ENCODE peak calls at places on chromosomes 13 and 19, in four cellular contexts. O is SJCRH30; N is stimulated activated CD8-positive, alpha-beta memory T cell treated with anti-CD3 and anti-CD28 coated beads, Interleukin-15, amount 100 ng/mL, for 24 hours; X is mesendoderm. I is an unnamed sample.

GRCh38 chr13:59088716-59089115 is 1075.0 kb downstream of the DIAPH3 start:
- DNase-seq in O (no peak), N (no peak), X (no peak), I (no peak)

GRCh38 chr19:55390461-55390880 is 4.7 kb downstream of the RPL28 start:
- DNase-seq in O (no peak), N (no peak), X (peak), I (no peak)

GRCh38 chr13:103386341-103386740 is 320.1 kb upstream of the SLC10A2 start:
- DNase-seq in O (peak), N (no peak), X (peak), I (no peak)

GRCh38 chr19:48900477-48901452 is 653 bp downstream of the NUCB1 start:
- DNase-seq in O (no peak), N (no peak), X (peak), I (no peak)

GRCh38 chr13:103521532-103521931 is 455.3 kb upstream of the SLC10A2 start:
- DNase-seq in O (no peak), N (no peak), X (no peak), I (no peak)

GRCh38 chr19:45138303-45138751 is 22.5 kb downstream of the NKPD1 start:
- DNase-seq in O (no peak), N (no peak), X (no peak), I (no peak)

GRCh38 chr13:109687559-109688448 is 98.6 kb downstream of the IRS2 start:
- DNase-seq in O (no peak), N (no peak), X (no peak), I (no peak)

GRCh38 chr13:43805071-43805468 is 18.3 kb upstream of the ENOX1 start:
- DNase-seq in O (peak), N (no peak), X (peak), I (no peak)

GRCh38 chr19:6271721-6272410 is 7.9 kb downstream of the MLLT1 start:
- DNase-seq in O (no peak), N (no peak), X (peak), I (peak)

GRCh38 chr19:15730538-15730937 is 2.7 kb downstream of the OR10H2 start:
- DNase-seq in O (no peak), N (no peak), X (no peak), I (no peak)

GRCh38 chr13:34152409-34152808 is 334.5 kb downstream of the RFC3 start:
- DNase-seq in O (no peak), N (no peak), X (no peak), I (no peak)

GRCh38 chr19:658916-659839 is 3.8 kb downstream of the RNF126 start:
- DNase-seq in O (no peak), N (no peak), X (no peak), I (peak)

GRCh38 chr13:53758946-53759345 is 730.3 kb downstream of the OLFM4 start:
- DNase-seq in O (no peak), N (no peak), X (no peak), I (no peak)

GRCh38 chr13:102726430-102726829 is 31.6 kb upstream of the METTL21C start:
- DNase-seq in O (no peak), N (no peak), X (no peak), I (no peak)

GRCh38 chr19:5934779-5935472 is 20.9 kb downstream of the CAPS start:
- DNase-seq in O (no peak), N (no peak), X (no peak), I (no peak)

GRCh38 chr13:73275163-73275562 is 216.4 kb downstream of the KLF5 start:
- DNase-seq in O (peak), N (no peak), X (no peak), I (no peak)

GRCh38 chr19:46486358-46486757 is 9.3 kb downstream of the PNMA8B start:
- DNase-seq in O (no peak), N (no peak), X (no peak), I (no peak)

GRCh38 chr13:95256086-95256485 is 45.2 kb downstream of the ABCC4 start:
- DNase-seq in O (peak), N (no peak), X (peak), I (no peak)